ENCODE peak calls at places on chromosomes 12 and 14, in five cellular contexts. X is AG04450, Q is uterus, R is cardiac fibroblast, L is GM20000. I is an unnamed sample.

GRCh38 chr12:106107566-106107965 is 31.2 kb downstream of the NUAK1 start:
- DNase-seq in X (no peak), Q (no peak), R (peak; percentile 73), L (no peak), I (no peak)

GRCh38 chr12:72723732-72724131 is 451.6 kb downstream of the TRHDE start:
- DNase-seq in X (no peak), Q (no peak), R (no peak), L (no peak), I (no peak)

GRCh38 chr12:43835656-43836454 is at the start of gene TMEM117:
- DNase-seq in X (no peak), Q (peak; percentile 54), R (peak; percentile 51), L (peak; percentile 88), I (peak; percentile 77)

GRCh38 chr12:93379432-93380308 is 1.9 kb downstream of the NUDT4 start:
- DNase-seq in X (no peak), Q (no peak), R (peak; percentile 29), L (no peak), I (no peak)

GRCh38 chr12:130945793-130946492 is 7.8 kb upstream of the ADGRD1 start:
- DNase-seq in X (no peak), Q (no peak), R (peak; percentile 8), L (no peak), I (no peak)

GRCh38 chr14:71408362-71409035 is 501.2 kb downstream of the PCNX1 start:
- DNase-seq in X (no peak), Q (no peak), R (peak; percentile 51), L (no peak), I (no peak)

GRCh38 chr14:73804636-73805035 is 47.0 kb upstream of the PTGR2 start:
- DNase-seq in X (no peak), Q (no peak), R (no peak), L (no peak), I (no peak)

GRCh38 chr12:120119395-120119973 is 2.9 kb upstream of the RAB35 start:
- DNase-seq in X (peak; percentile 82), Q (no peak), R (peak; percentile 66), L (peak; percentile 69), I (peak; percentile 56)

GRCh38 chr14:79730911-79731310 is 480.4 kb downstream of the DIO2 start:
- DNase-seq in X (no peak), Q (no peak), R (no peak), L (no peak), I (no peak)

GRCh38 chr12:93664573-93665138 is 12.5 kb upstream of the CRADD start:
- DNase-seq in X (no peak), Q (no peak), R (peak; percentile 71), L (no peak), I (no peak)

GRCh38 chr12:1273051-1273450 is 282.0 kb downstream of the ERC1 start:
- DNase-seq in X (no peak), Q (no peak), R (no peak), L (no peak), I (no peak)

GRCh38 chr12:93571360-93571853 is 1.1 kb upstream of the SOCS2 start:
- DNase-seq in X (no peak), Q (peak; percentile 87), R (peak; percentile 48), L (peak; percentile 77), I (peak; percentile 69)

GRCh38 chr12:56522486-56523193 is 1.0 kb downstream of the RBMS2 start:
- DNase-seq in X (no peak), Q (no peak), R (peak; percentile 45), L (no peak), I (no peak)

GRCh38 chr12:70383886-70384285 is 17.8 kb downstream of the KCNMB4 start:
- DNase-seq in X (no peak), Q (no peak), R (no peak), L (no peak), I (no peak)

GRCh38 chr12:9707864-9708808 is 24.8 kb downstream of the CLECL1 start:
- DNase-seq in X (peak; percentile 30), Q (peak; percentile 37), R (peak; percentile 76), L (no peak), I (peak; percentile 19)

GRCh38 chr12:121026274-121027045 is 10.2 kb upstream of the C12orf43 start:
- DNase-seq in X (no peak), Q (no peak), R (no peak), L (no peak), I (no peak)

GRCh38 chr12:79388006-79388405 is 302.8 kb downstream of the PAWR start:
- DNase-seq in X (no peak), Q (no peak), R (no peak), L (no peak), I (no peak)

GRCh38 chr12:81070846-81071245 is 7.0 kb upstream of the ACSS3 start:
- DNase-seq in X (no peak), Q (no peak), R (no peak), L (no peak), I (no peak)

GRCh38 chr12:7078163-7078562 is 14.1 kb downstream of the C1R start:
- DNase-seq in X (no peak), Q (no peak), R (no peak), L (no peak), I (no peak)

GRCh38 chr14:24279301-24280186 is 8.1 kb upstream of the RABGGTA start:
- DNase-seq in X (no peak), Q (no peak), R (peak; percentile 20), L (peak; percentile 35), I (peak; percentile 50)

GRCh38 chr12:51751657-51752056 is 96.9 kb downstream of the FIGNL2 start:
- DNase-seq in X (no peak), Q (no peak), R (no peak), L (no peak), I (no peak)

GRCh38 chr14:88063807-88064206 is 58.9 kb downstream of the GPR65 start:
- DNase-seq in X (no peak), Q (no peak), R (no peak), L (no peak), I (no peak)

GRCh38 chr14:23351681-23352505 is 794 bp downstream of the SLC22A17 start:
- DNase-seq in X (no peak), Q (no peak), R (no peak), L (peak; percentile 23), I (no peak)

GRCh38 chr12:44816446-44817017 is 59.6 kb downstream of the NELL2 start:
- DNase-seq in X (no peak), Q (no peak), R (no peak), L (no peak), I (no peak)

GRCh38 chr12:129193263-129193871 is 340.1 kb downstream of the GLT1D1 start:
- DNase-seq in X (no peak), Q (no peak), R (peak; percentile 9), L (no peak), I (no peak)

GRCh38 chr12:111022386-111022785 is 102.0 kb upstream of the MYL2 start:
- DNase-seq in X (no peak), Q (no peak), R (no peak), L (no peak), I (no peak)

GRCh38 chr12:12909228-12909994 is 18.0 kb downstream of the GPRC5A start:
- DNase-seq in X (no peak), Q (no peak), R (peak; percentile 44), L (peak; percentile 38), I (peak; percentile 38)

GRCh38 chr12:84397279-84397678 is 515.3 kb downstream of the SLC6A15 start:
- DNase-seq in X (no peak), Q (no peak), R (peak; percentile 5), L (no peak), I (no peak)

GRCh38 chr12:90945070-90945649 is 9.8 kb downstream of the CCER1 start:
- DNase-seq in X (no peak), Q (no peak), R (peak; percentile 61), L (peak; percentile 31), I (peak; percentile 26)

GRCh38 chr12:79661629-79662028 is 29.1 kb downstream of the PAWR start:
- DNase-seq in X (no peak), Q (no peak), R (peak; percentile 25), L (no peak), I (no peak)

GRCh38 chr14:23121401-23121800 is 2.3 kb upstream of the CEBPE start:
- DNase-seq in X (no peak), Q (peak; percentile 84), R (peak; percentile 44), L (peak; percentile 63), I (peak; percentile 55)

GRCh38 chr12:132018193-132018916 is 68.6 kb downstream of the EP400 start:
- DNase-seq in X (no peak), Q (no peak), R (peak; percentile 18), L (no peak), I (no peak)

GRCh38 chr12:62519043-62519442 is 52.4 kb downstream of the MON2 start:
- DNase-seq in X (no peak), Q (no peak), R (no peak), L (no peak), I (no peak)

GRCh38 chr14:51582437-51582836 is 69.3 kb upstream of the FRMD6 start:
- DNase-seq in X (no peak), Q (no peak), R (peak; percentile 60), L (no peak), I (no peak)

GRCh38 chr12:99067171-99067785 is 422.2 kb downstream of the APAF1 start:
- DNase-seq in X (no peak), Q (no peak), R (no peak), L (no peak), I (no peak)

GRCh38 chr14:25833341-25834121 is 764.3 kb downstream of the NOVA1 start:
- DNase-seq in X (no peak), Q (peak; percentile 19), R (peak; percentile 54), L (no peak), I (no peak)

GRCh38 chr12:65568517-65568916 is 255.8 kb upstream of the HMGA2 start:
- DNase-seq in X (peak; percentile 39), Q (no peak), R (peak; percentile 97), L (no peak), I (no peak)

DNA sequence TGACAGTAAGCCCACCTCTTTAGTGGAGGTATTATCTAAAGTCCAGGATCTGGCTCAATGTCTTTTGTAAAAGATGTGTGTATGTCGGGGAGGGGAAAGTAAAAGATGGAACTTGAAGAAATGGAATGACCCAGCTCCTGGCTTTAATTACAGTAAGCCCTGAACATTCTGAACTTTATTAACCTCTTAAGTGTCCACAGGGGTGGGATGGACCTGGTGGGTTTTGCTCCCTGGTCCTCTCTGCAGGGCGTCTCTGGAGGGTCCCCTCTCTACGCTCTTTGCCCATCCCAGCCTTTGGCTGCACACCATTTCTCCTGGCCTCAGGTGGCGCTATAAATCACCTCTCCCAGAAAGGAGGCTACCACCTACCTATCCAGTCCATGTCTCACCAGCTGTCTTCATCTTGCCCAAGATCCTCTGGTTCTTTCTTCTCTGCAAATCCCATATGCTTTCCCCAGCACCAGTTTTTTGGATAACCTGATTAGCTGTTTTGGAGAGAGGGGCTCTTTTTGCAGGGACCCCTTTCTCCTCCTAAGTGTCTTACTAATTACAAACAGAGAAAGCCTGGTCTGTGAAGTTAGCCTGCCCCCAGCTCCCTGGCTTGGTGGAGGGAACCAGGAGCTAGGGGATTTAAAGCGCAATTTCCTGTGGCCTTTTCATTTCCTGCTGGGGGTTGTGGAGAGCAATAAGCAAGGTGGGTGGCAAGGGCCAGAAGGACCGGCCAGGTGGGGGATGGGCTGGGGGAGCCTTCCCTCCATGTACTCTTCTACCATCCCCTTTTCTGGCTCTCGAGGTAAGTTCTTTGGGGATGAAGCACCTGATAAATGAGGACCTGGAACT is 3.9 kb upstream of the CISTR start:
- DNase-seq in X (no peak), Q (no peak), R (no peak), L (no peak), I (no peak)
- TF ChIP-seq CTCF in X (no peak), Q (no peak), R (no peak), L (peak; percentile 30), I (peak; percentile 33)

GRCh38 chr12:101570022-101570421 is 24.7 kb upstream of the MYBPC1 start:
- DNase-seq in X (peak; percentile 15), Q (no peak), R (peak; percentile 42), L (peak; percentile 11), I (no peak)
- TF ChIP-seq CTCF in X (peak; percentile 41), Q (peak; percentile 39), R (no peak), L (no peak), I (peak; percentile 40)

GRCh38 chr12:116882742-116883141 is 1.5 kb upstream of the HRK start:
- DNase-seq in X (no peak), Q (no peak), R (peak; percentile 77), L (peak; percentile 49), I (peak; percentile 26)
- TF ChIP-seq CTCF in X (peak; percentile 56), Q (peak; percentile 26), R (peak; percentile 45), L (no peak), I (peak; percentile 13)

GRCh38 chr14:89388853-89389252 is 28.2 kb downstream of the FOXN3 start:
- DNase-seq in X (no peak), Q (no peak), R (peak; percentile 50), L (no peak), I (no peak)
- TF ChIP-seq CTCF in X (peak; percentile 43), Q (no peak), R (peak; percentile 32), L (no peak), I (no peak)

I was measured in GM10248.